ENCODE peak calls at places on chromosomes 7 and 10, in four cellular contexts. T is uterus, X is cerebellar cortex, A is sciatic nerve. B is an unnamed sample.

GRCh38 chr10:89550509-89550908 is 15.1 kb upstream of the SLC16A12 start:
- DNase-seq in T (no peak), X (no peak), A (no peak), B (no peak)

GRCh38 chr10:119770928-119771327 is 45.1 kb downstream of the INPP5F start:
- DNase-seq in T (no peak), X (no peak), A (no peak), B (no peak)

GRCh38 chr10:61897671-61898434 is 3.6 kb upstream of the ARID5B start:
- DNase-seq in T (peak), X (peak), A (no peak), B (no peak)

GRCh38 chr7:101870361-101871062 is 53.1 kb downstream of the CUX1 start:
- DNase-seq in T (no peak), X (peak), A (no peak), B (no peak)

GRCh38 chr7:468681-469590 is 50.7 kb downstream of the PDGFA start:
- DNase-seq in T (peak), X (no peak), A (no peak), B (peak)

GRCh38 chr10:114392112-114392835 is 12.0 kb downstream of the AFAP1L2 start:
- DNase-seq in T (no peak), X (no peak), A (no peak), B (no peak)

GRCh38 chr7:11133436-11133959 is 159.8 kb downstream of the PHF14 start:
- DNase-seq in T (no peak), X (no peak), A (no peak), B (no peak)

GRCh38 chr10:43689618-43689954 is 40.9 kb upstream of the ZNF32 start:
- DNase-seq in T (peak), X (no peak), A (peak), B (peak)

GRCh38 chr10:66782776-66783175 is 143.1 kb upstream of the LRRTM3 start:
- DNase-seq in T (no peak), X (no peak), A (no peak), B (no peak)

B was measured in natural killer cell.